ENCODE peak calls at places on chromosomes 5 and 9, in four cellular contexts. M is stomach, H is tibial nerve, B is heart right ventricle. E is an unnamed sample. For H3K27me3, the result is how much of the 10 kb centered on the place peaks cover.

GRCh38 chr9:115240676-115241075 is 122.7 kb upstream of the TNC start:
- DNase-seq in B (no peak), M (no peak), H (no peak), E (no peak)

GRCh38 chr9:105291938-105292337 is 47.5 kb downstream of the SLC44A1 start:
- DNase-seq in H (no peak), B (peak), M (no peak), E (no peak)

GRCh38 chr5:180141068-180141660 is 67.8 kb downstream of the RASGEF1C start:
- DNase-seq in B (no peak), M (no peak), H (no peak), E (no peak)

GRCh38 chr5:37915078-37915736 is 75.4 kb upstream of the GDNF start:
- DNase-seq in M (no peak), B (no peak), H (no peak), E (no peak)

GRCh38 chr9:127578952-127579853 is 32.9 kb upstream of the STXBP1 start:
- DNase-seq in M (peak), B (peak), H (peak), E (peak)

GRCh38 chr5:40089269-40089668 is 590.4 kb upstream of the PTGER4 start:
- DNase-seq in M (no peak), H (no peak), B (no peak), E (no peak)

GRCh38 chr5:98770911-98771322 is 2.5 kb upstream of the RGMB start:
- DNase-seq in H (no peak), M (no peak), B (no peak), E (no peak)

GRCh38 chr5:37838152-37838932 is 1.5 kb downstream of the GDNF start:
- DNase-seq in M (no peak), H (no peak), B (no peak), E (no peak)

GRCh38 chr9:105656131-105656921 is 5.9 kb upstream of the TAL2 start:
- DNase-seq in H (no peak), M (peak), B (peak), E (peak)

GRCh38 chr9:137672907-137673791 is 54.3 kb downstream of the EHMT1 start:
- DNase-seq in H (peak), M (peak), B (peak), E (no peak)

GRCh38 chr9:15416880-15417279 is 5.8 kb upstream of the SNAPC3 start:
- DNase-seq in B (no peak), M (peak), H (peak), E (no peak)

GRCh38 chr9:75170898-75171360 is 82.6 kb downstream of the OSTF1 start:
- DNase-seq in H (no peak), B (no peak), M (no peak), E (no peak)

DNA sequence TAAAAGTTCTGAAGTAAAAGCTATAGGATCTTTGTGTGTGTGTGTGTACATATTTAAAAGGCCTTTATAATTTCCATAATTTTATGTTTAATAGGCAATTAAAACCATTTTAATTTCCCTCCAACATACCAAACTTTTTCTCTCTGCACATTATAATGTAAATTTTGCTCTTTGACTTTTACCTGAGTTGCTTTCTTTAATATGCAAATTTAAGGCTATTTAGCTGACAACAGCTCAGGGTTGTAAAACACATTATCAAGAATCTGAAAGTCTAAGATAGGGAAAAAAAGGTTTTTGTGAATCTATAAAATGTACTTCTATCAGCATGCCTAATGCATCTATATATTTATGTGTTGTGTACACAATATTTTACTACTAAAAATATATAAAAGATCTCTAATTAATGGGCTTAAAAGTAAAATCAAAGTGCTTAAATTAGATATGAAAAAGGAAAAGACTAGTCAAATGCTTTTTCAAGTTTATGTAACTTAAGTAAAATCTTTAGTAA is 239.6 kb upstream of the RAI14 start:
- DNase-seq in M (no peak), H (no peak), B (no peak), E (no peak)
- H3K4me3 ChIP-seq in M (no peak), H (no peak), B (no peak), E (no peak)

DNA sequence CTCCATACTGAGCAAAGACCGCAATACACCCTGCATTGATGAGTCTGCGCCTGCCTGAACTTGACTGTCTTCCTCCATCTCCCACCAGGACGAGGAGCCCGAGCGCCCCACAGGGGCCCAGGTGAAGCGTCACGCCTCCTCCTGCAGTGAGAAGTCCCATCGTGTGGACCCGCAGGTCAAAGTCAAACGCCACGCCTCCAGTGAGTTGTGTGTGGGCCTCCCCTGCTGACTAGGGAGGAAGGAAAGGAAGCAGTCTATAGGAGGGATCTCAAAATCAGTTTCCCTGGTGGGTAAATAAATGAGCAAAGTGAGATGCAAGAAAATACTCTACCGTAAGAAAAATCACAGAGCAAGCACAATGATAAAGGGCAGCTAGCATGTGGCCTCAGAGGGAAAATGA is 22.8 kb upstream of the GRPEL2 start:
- DNase-seq in B (no peak), H (no peak), M (no peak), E (no peak)
- H3K27ac ChIP-seq in B (peak), H (peak), M (no peak), E (no peak)

DNA sequence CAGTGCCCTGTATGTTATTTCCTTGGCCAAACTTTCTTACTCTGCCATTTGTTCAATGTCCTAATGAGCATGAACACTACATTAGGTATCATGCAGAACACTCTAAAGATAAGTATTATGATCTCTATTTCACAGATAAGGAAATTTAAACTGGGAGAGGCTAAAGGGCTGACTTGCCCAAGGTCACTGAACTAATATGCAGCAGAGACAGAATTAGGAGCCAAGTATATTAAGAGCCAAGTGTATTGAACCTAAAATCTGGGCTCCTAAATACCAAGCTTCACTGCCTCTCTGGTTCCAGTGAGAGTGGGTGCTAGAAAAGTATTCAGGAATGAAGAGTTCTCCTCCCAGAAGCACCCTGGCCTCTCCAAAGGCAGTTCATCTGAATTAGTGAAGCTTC is 13.5 kb downstream of the NR4A3 start:
- DNase-seq in B (no peak), M (no peak), H (no peak), E (no peak)
- H3K27me3 ChIP-seq in B (under half), M (under half), H (under half), E (under half)

GRCh38 chr9:77016526-77017504 is 2.6 kb upstream of the FOXB2 start:
- DNase-seq in B (no peak), M (no peak), H (no peak), E (no peak)

GRCh38 chr9:77017505-77017894 is 2.0 kb upstream of the FOXB2 start:
- DNase-seq in M (no peak), B (no peak), H (no peak), E (no peak)

GRCh38 chr9:77015291-77016048 is 4.0 kb upstream of the FOXB2 start:
- DNase-seq in B (no peak), H (no peak), M (no peak), E (no peak)

GRCh38 chr9:77014597-77015263 is 4.7 kb upstream of the FOXB2 start:
- DNase-seq in H (no peak), B (no peak), M (no peak), E (no peak)

DNA sequence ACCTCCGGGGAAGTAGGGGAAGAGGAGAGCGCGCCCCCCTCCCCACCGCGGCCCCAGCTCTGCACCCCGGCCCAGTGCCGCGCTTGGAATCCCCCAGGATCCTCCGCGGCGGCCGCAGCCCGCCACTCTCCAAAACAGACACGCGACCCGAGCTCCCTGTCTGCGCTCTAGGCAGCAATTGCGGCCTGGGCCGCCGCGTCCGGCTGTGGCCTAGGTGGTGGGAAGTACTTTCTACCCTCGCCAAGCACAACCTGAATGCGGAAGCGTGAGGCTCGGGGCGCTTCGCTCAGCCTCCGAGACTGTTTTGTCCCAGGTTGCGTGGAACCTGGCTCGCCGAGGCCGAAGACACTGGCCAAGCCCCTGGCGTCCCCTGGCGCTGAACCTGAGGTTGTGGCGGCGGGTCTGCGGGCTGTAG is 3.3 kb upstream of the FOXB2 start:
- DNase-seq in B (no peak), M (no peak), H (no peak), E (no peak)
- H3K4me3 ChIP-seq in B (peak), M (no peak), H (no peak), E (no peak)

GRCh38 chr5:156892223-156892622 is 42.1 kb downstream of the PPP1R2B start:
- DNase-seq in B (no peak), H (no peak), M (no peak), E (no peak)

GRCh38 chr5:156888520-156888919 is 38.4 kb downstream of the PPP1R2B start:
- DNase-seq in B (no peak), H (no peak), M (no peak), E (no peak)

GRCh38 chr5:156896545-156896944 is 46.5 kb downstream of the PPP1R2B start:
- DNase-seq in M (no peak), B (no peak), H (no peak), E (no peak)

GRCh38 chr5:156892864-156893263 is 42.8 kb downstream of the PPP1R2B start:
- DNase-seq in M (no peak), H (no peak), B (no peak), E (no peak)

DNA sequence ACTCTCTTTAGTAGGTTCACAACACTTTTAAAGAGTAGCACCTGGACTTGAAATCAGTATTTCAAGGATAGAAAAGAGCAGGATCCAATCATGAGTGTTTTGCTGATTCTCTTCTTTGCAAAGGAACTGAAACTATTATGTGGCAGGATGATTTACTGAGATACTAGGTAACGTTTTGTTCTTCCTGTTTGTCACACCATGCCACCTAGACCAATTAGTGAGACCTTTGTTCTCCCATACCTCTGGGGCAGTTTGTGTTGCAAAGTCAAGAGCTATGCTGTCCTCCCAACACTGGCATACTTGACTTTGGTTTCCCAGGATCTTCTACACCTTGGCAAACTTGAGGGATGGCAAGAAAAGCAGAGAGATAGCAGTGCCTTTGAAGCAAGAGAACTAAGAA is 43.4 kb downstream of the PPP1R2B start:
- DNase-seq in M (no peak), H (no peak), B (no peak), E (no peak)
- H3K27ac ChIP-seq in M (no peak), H (no peak), B (no peak), E (no peak)

DNA sequence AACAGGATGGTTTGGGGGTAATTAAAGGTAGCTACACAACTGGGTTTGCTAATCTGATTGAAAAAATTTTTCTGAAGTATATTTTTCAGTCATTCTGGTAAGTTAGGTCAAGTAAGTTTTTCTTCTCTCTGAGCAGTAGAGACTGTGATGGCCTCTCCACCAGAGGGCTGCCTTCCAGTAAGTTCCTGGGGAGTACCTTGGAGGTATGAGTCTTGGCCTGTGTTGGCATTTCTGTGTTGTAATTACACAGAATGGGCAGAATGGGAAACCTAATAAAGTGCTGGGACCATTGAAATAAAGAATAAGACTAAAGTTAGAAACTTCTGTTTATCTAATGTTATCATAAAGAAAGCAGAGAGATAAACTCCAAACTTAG is 430.8 kb downstream of the ARHGEF28 start:
- DNase-seq in M (peak), H (no peak), B (no peak), E (no peak)
- H3K27me3 ChIP-seq in M (under half), H (under half), B (under half), E (under half)